ENCODE peak calls at places on chromosomes 1 and 21, in nine cellular contexts. One of them, this sample, is unnamed.

GRCh38 chr1:229191066-229191674 is 79.7 kb upstream of the RAB4A start:
- DNase-seq in endodermal cell: peak
- DNase-seq in right atrium auricular region: no peak
- DNase-seq in cardiac fibroblast: peak
- DNase-seq in astrocyte: no peak
- DNase-seq in DND-41: no peak
- DNase-seq in lower leg skin: no peak
- DNase-seq in adipocyte: no peak
- DNase-seq in esophagus squamous epithelium: no peak
- DNase-seq in this sample: peak

GRCh38 chr1:3034162-3034561 is 12.9 kb downstream of the ACTRT2 start:
- DNase-seq in lower leg skin: peak
- DNase-seq in adipocyte: no peak
- DNase-seq in DND-41: no peak
- DNase-seq in cardiac fibroblast: no peak
- DNase-seq in astrocyte: no peak
- DNase-seq in right atrium auricular region: no peak
- DNase-seq in esophagus squamous epithelium: no peak
- DNase-seq in endodermal cell: peak
- DNase-seq in this sample: no peak

GRCh38 chr21:36429672-36430546 is 44.7 kb downstream of the CHAF1B start:
- DNase-seq in cardiac fibroblast: peak
- DNase-seq in lower leg skin: peak
- DNase-seq in DND-41: no peak
- DNase-seq in right atrium auricular region: peak
- DNase-seq in adipocyte: peak
- DNase-seq in astrocyte: peak
- DNase-seq in endodermal cell: peak
- DNase-seq in esophagus squamous epithelium: peak
- DNase-seq in this sample: peak

GRCh38 chr21:33039542-33039941 is 13.8 kb downstream of the OLIG2 start:
- DNase-seq in astrocyte: no peak
- DNase-seq in lower leg skin: no peak
- DNase-seq in cardiac fibroblast: no peak
- DNase-seq in endodermal cell: no peak
- DNase-seq in esophagus squamous epithelium: no peak
- DNase-seq in DND-41: no peak
- DNase-seq in adipocyte: no peak
- DNase-seq in right atrium auricular region: no peak
- DNase-seq in this sample: peak

GRCh38 chr1:248015801-248016200 is 2.3 kb downstream of the OR2L5 start:
- DNase-seq in DND-41: no peak
- DNase-seq in endodermal cell: no peak
- DNase-seq in lower leg skin: no peak
- DNase-seq in astrocyte: no peak
- DNase-seq in esophagus squamous epithelium: no peak
- DNase-seq in adipocyte: no peak
- DNase-seq in cardiac fibroblast: no peak
- DNase-seq in right atrium auricular region: no peak
- DNase-seq in this sample: no peak

GRCh38 chr21:28725396-28725795 is 267.3 kb downstream of the LTN1 start:
- DNase-seq in lower leg skin: no peak
- DNase-seq in esophagus squamous epithelium: no peak
- DNase-seq in adipocyte: no peak
- DNase-seq in astrocyte: peak
- DNase-seq in cardiac fibroblast: no peak
- DNase-seq in DND-41: no peak
- DNase-seq in endodermal cell: no peak
- DNase-seq in right atrium auricular region: no peak
- DNase-seq in this sample: no peak

GRCh38 chr1:13500806-13501205 is 13.0 kb downstream of the LRRC38 start:
- DNase-seq in esophagus squamous epithelium: no peak
- DNase-seq in astrocyte: no peak
- DNase-seq in DND-41: no peak
- DNase-seq in endodermal cell: no peak
- DNase-seq in adipocyte: no peak
- DNase-seq in right atrium auricular region: no peak
- DNase-seq in lower leg skin: no peak
- DNase-seq in cardiac fibroblast: no peak
- DNase-seq in this sample: no peak

GRCh38 chr1:178536844-178537371 is 24.0 kb downstream of the TEX35 start:
- DNase-seq in esophagus squamous epithelium: no peak
- DNase-seq in endodermal cell: no peak
- DNase-seq in DND-41: no peak
- DNase-seq in lower leg skin: no peak
- DNase-seq in cardiac fibroblast: peak
- DNase-seq in right atrium auricular region: peak
- DNase-seq in adipocyte: peak
- DNase-seq in astrocyte: peak
- DNase-seq in this sample: no peak

GRCh38 chr1:9066945-9067807 is 2.3 kb downstream of the SLC2A5 start:
- DNase-seq in right atrium auricular region: peak
- DNase-seq in endodermal cell: no peak
- DNase-seq in adipocyte: peak
- DNase-seq in lower leg skin: no peak
- DNase-seq in DND-41: no peak
- DNase-seq in astrocyte: peak
- DNase-seq in cardiac fibroblast: peak
- DNase-seq in esophagus squamous epithelium: no peak
- DNase-seq in this sample: no peak

GRCh38 chr1:230279583-230279945 is 146.6 kb downstream of the PGBD5 start:
- DNase-seq in lower leg skin: no peak
- DNase-seq in right atrium auricular region: no peak
- DNase-seq in adipocyte: no peak
- DNase-seq in astrocyte: no peak
- DNase-seq in endodermal cell: no peak
- DNase-seq in DND-41: no peak
- DNase-seq in esophagus squamous epithelium: no peak
- DNase-seq in cardiac fibroblast: no peak
- DNase-seq in this sample: no peak

GRCh38 chr1:55172272-55172671 is 42.9 kb downstream of the USP24 start:
- DNase-seq in DND-41: no peak
- DNase-seq in astrocyte: no peak
- DNase-seq in adipocyte: no peak
- DNase-seq in endodermal cell: no peak
- DNase-seq in esophagus squamous epithelium: no peak
- DNase-seq in lower leg skin: no peak
- DNase-seq in right atrium auricular region: no peak
- DNase-seq in cardiac fibroblast: no peak
- DNase-seq in this sample: no peak

GRCh38 chr1:172929006-172929405 is 121.7 kb downstream of the TNFSF18 start:
- DNase-seq in DND-41: no peak
- DNase-seq in lower leg skin: no peak
- DNase-seq in esophagus squamous epithelium: no peak
- DNase-seq in astrocyte: peak
- DNase-seq in right atrium auricular region: no peak
- DNase-seq in endodermal cell: no peak
- DNase-seq in adipocyte: peak
- DNase-seq in cardiac fibroblast: peak
- DNase-seq in this sample: no peak

DNA sequence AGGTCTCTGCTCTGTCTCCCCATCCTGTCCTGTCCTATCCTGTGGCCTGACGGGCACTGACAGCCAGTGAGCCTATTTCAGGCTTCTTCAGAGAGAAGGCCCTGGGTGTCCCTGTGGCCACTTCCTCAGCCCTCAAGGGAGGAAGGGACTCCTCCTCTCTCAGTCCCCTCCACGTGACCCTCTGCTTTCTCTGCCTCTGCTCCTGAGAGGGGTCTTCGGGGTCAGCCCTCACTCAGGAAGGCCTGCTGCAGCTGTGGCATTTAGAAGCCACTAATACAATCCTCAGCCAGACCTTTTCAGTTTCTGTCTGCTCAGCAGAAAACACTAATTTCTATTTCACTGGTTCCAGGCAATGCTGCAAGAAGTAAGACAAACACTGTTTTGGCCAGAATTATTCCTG is 43.6 kb upstream of the ETV3 start:
- DNase-seq in astrocyte: no peak
- DNase-seq in cardiac fibroblast: no peak
- DNase-seq in esophagus squamous epithelium: no peak
- DNase-seq in adipocyte: no peak
- DNase-seq in endodermal cell: no peak
- DNase-seq in DND-41: no peak
- DNase-seq in right atrium auricular region: no peak
- DNase-seq in lower leg skin: peak
- DNase-seq in this sample: no peak
- H3K4me3 ChIP-seq in astrocyte: no peak
- H3K4me3 ChIP-seq in cardiac fibroblast: no peak
- H3K4me3 ChIP-seq in esophagus squamous epithelium: no peak
- H3K4me3 ChIP-seq in adipocyte: no peak
- H3K4me3 ChIP-seq in endodermal cell: no peak
- H3K4me3 ChIP-seq in DND-41: no peak
- H3K4me3 ChIP-seq in right atrium auricular region: no peak
- H3K4me3 ChIP-seq in lower leg skin: no peak
- H3K4me3 ChIP-seq in this sample: no peak

GRCh38 chr1:37741662-37742061 is 23.3 kb downstream of the EPHA10 start:
- DNase-seq in right atrium auricular region: no peak
- DNase-seq in lower leg skin: peak
- DNase-seq in astrocyte: no peak
- DNase-seq in adipocyte: no peak
- DNase-seq in DND-41: no peak
- DNase-seq in endodermal cell: no peak
- DNase-seq in esophagus squamous epithelium: no peak
- DNase-seq in cardiac fibroblast: no peak
- DNase-seq in this sample: no peak
- H3K4me3 ChIP-seq in right atrium auricular region: no peak
- H3K4me3 ChIP-seq in lower leg skin: no peak
- H3K4me3 ChIP-seq in astrocyte: no peak
- H3K4me3 ChIP-seq in adipocyte: no peak
- H3K4me3 ChIP-seq in DND-41: no peak
- H3K4me3 ChIP-seq in endodermal cell: no peak
- H3K4me3 ChIP-seq in esophagus squamous epithelium: no peak
- H3K4me3 ChIP-seq in cardiac fibroblast: no peak
- H3K4me3 ChIP-seq in this sample: no peak

GRCh38 chr1:111085666-111086065 is 54.2 kb downstream of the DRAM2 start:
- DNase-seq in endodermal cell: no peak
- DNase-seq in esophagus squamous epithelium: no peak
- DNase-seq in adipocyte: no peak
- DNase-seq in astrocyte: no peak
- DNase-seq in cardiac fibroblast: no peak
- DNase-seq in right atrium auricular region: no peak
- DNase-seq in DND-41: no peak
- DNase-seq in lower leg skin: no peak
- DNase-seq in this sample: no peak

GRCh38 chr1:111084999-111085398 is 54.9 kb downstream of the DRAM2 start:
- DNase-seq in DND-41: no peak
- DNase-seq in endodermal cell: no peak
- DNase-seq in lower leg skin: no peak
- DNase-seq in esophagus squamous epithelium: no peak
- DNase-seq in adipocyte: no peak
- DNase-seq in astrocyte: no peak
- DNase-seq in right atrium auricular region: no peak
- DNase-seq in cardiac fibroblast: no peak
- DNase-seq in this sample: no peak

DNA sequence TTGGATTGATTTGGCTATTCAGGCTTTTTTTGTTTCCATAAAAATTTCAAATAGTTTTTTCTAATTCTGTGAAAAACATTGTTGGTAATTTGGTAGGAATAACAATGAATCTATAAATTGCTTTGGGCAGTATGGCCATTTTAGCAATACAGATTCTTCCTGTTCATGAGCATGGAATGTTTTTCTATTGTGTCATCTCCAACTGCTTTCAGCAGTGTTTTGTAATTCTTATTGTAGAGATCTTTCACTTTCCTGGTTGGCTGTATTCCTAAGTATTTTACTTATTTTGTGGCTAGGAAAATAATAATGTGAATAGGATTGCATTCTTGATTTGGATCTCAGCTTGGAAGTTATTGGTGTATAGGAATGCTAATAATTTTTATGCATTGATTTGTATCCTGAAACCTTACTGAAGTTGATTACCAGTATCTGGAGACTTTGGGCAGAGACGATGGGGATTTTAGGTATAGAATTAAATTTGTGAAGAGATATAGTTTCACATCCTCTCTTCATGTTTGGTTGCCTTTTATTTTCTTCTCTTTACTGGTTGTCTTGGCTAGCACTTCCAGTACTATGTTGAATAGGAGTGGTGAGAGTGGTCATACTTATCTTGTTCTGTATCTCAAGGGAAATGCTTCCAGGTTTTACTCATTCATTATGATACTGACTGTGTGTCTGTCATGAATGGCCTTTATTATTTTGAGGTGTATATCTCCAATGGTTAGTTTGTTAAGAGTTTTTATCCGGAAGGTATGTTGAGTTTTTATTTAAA is 57.3 kb downstream of the DRAM2 start:
- DNase-seq in adipocyte: peak
- DNase-seq in lower leg skin: no peak
- DNase-seq in endodermal cell: no peak
- DNase-seq in DND-41: no peak
- DNase-seq in right atrium auricular region: no peak
- DNase-seq in astrocyte: peak
- DNase-seq in esophagus squamous epithelium: no peak
- DNase-seq in cardiac fibroblast: peak
- DNase-seq in this sample: no peak
- H3K4me3 ChIP-seq in adipocyte: peak
- H3K4me3 ChIP-seq in lower leg skin: no peak
- H3K4me3 ChIP-seq in endodermal cell: no peak
- H3K4me3 ChIP-seq in DND-41: no peak
- H3K4me3 ChIP-seq in right atrium auricular region: no peak
- H3K4me3 ChIP-seq in astrocyte: no peak
- H3K4me3 ChIP-seq in esophagus squamous epithelium: no peak
- H3K4me3 ChIP-seq in cardiac fibroblast: no peak
- H3K4me3 ChIP-seq in this sample: no peak

GRCh38 chr21:24428539-24429186 is 1178.6 kb downstream of the MRPL39 start:
- DNase-seq in lower leg skin: no peak
- DNase-seq in DND-41: no peak
- DNase-seq in astrocyte: no peak
- DNase-seq in endodermal cell: no peak
- DNase-seq in adipocyte: no peak
- DNase-seq in right atrium auricular region: no peak
- DNase-seq in esophagus squamous epithelium: no peak
- DNase-seq in cardiac fibroblast: no peak
- DNase-seq in this sample: no peak
- H3K4me3 ChIP-seq in lower leg skin: no peak
- H3K4me3 ChIP-seq in DND-41: no peak
- H3K4me3 ChIP-seq in astrocyte: no peak
- H3K4me3 ChIP-seq in endodermal cell: no peak
- H3K4me3 ChIP-seq in adipocyte: peak
- H3K4me3 ChIP-seq in right atrium auricular region: no peak
- H3K4me3 ChIP-seq in esophagus squamous epithelium: no peak
- H3K4me3 ChIP-seq in cardiac fibroblast: no peak
- H3K4me3 ChIP-seq in this sample: no peak

GRCh38 chr1:213997031-213997771 is 9.4 kb downstream of the PROX1 start:
- DNase-seq in right atrium auricular region: no peak
- DNase-seq in endodermal cell: no peak
- DNase-seq in lower leg skin: no peak
- DNase-seq in DND-41: no peak
- DNase-seq in esophagus squamous epithelium: no peak
- DNase-seq in adipocyte: no peak
- DNase-seq in cardiac fibroblast: no peak
- DNase-seq in astrocyte: no peak
- DNase-seq in this sample: no peak
- H3K4me3 ChIP-seq in right atrium auricular region: peak
- H3K4me3 ChIP-seq in endodermal cell: no peak
- H3K4me3 ChIP-seq in lower leg skin: no peak
- H3K4me3 ChIP-seq in DND-41: no peak
- H3K4me3 ChIP-seq in esophagus squamous epithelium: no peak
- H3K4me3 ChIP-seq in adipocyte: no peak
- H3K4me3 ChIP-seq in cardiac fibroblast: no peak
- H3K4me3 ChIP-seq in astrocyte: no peak
- H3K4me3 ChIP-seq in this sample: no peak

This sample was measured in H7.